ENCODE peak calls at places on chromosomes 11 and 22, in seven cellular contexts. One of them, this sample, is unnamed.

GRCh38 chr22:29944339-29944738 is 61.4 kb downstream of the MTMR3 start:
- DNase-seq in OCI-LY7: no peak
- DNase-seq in cardiac muscle cell: no peak
- DNase-seq in GM06990: no peak
- DNase-seq in CD8-positive, alpha-beta T cell: no peak
- DNase-seq in right lobe of liver: no peak
- DNase-seq in AG04450: no peak
- DNase-seq in this sample: no peak

GRCh38 chr11:120330045-120330444 is 4.9 kb downstream of the TLCD5 start:
- DNase-seq in OCI-LY7: no peak
- DNase-seq in cardiac muscle cell: no peak
- DNase-seq in GM06990: no peak
- DNase-seq in CD8-positive, alpha-beta T cell: no peak
- DNase-seq in right lobe of liver: no peak
- DNase-seq in AG04450: no peak
- DNase-seq in this sample: no peak

GRCh38 chr22:24805790-24806662 is at the start of gene SGSM1:
- DNase-seq in OCI-LY7: no peak
- DNase-seq in cardiac muscle cell: peak; percentile 68
- DNase-seq in GM06990: peak; percentile 78
- DNase-seq in CD8-positive, alpha-beta T cell: peak; percentile 84
- DNase-seq in right lobe of liver: peak; percentile 84
- DNase-seq in AG04450: no peak
- DNase-seq in this sample: peak; percentile 88

GRCh38 chr11:107929611-107930200 is 1.5 kb downstream of the RAB39A start:
- DNase-seq in OCI-LY7: no peak
- DNase-seq in cardiac muscle cell: no peak
- DNase-seq in GM06990: peak; percentile 38
- DNase-seq in CD8-positive, alpha-beta T cell: no peak
- DNase-seq in right lobe of liver: no peak
- DNase-seq in AG04450: no peak
- DNase-seq in this sample: no peak

GRCh38 chr22:47200273-47201051 is 438.0 kb downstream of the TBC1D22A start:
- DNase-seq in OCI-LY7: no peak
- DNase-seq in cardiac muscle cell: peak; percentile 19
- DNase-seq in GM06990: no peak
- DNase-seq in CD8-positive, alpha-beta T cell: peak; percentile 44
- DNase-seq in right lobe of liver: no peak
- DNase-seq in AG04450: no peak
- DNase-seq in this sample: no peak

GRCh38 chr11:111019449-111019848 is 226.1 kb upstream of the POU2AF2 start:
- DNase-seq in OCI-LY7: no peak
- DNase-seq in cardiac muscle cell: no peak
- DNase-seq in GM06990: no peak
- DNase-seq in CD8-positive, alpha-beta T cell: no peak
- DNase-seq in right lobe of liver: no peak
- DNase-seq in AG04450: no peak
- DNase-seq in this sample: no peak

GRCh38 chr22:38017272-38017920 is 33.0 kb upstream of the SOX10 start:
- DNase-seq in OCI-LY7: no peak
- DNase-seq in cardiac muscle cell: peak; percentile 78
- DNase-seq in GM06990: no peak
- DNase-seq in CD8-positive, alpha-beta T cell: no peak
- DNase-seq in right lobe of liver: peak; percentile 85
- DNase-seq in AG04450: no peak
- DNase-seq in this sample: no peak

GRCh38 chr22:24592846-24593809 is at the start of gene LRRC75B:
- DNase-seq in OCI-LY7: no peak
- DNase-seq in cardiac muscle cell: peak; percentile 95
- DNase-seq in GM06990: peak; percentile 75
- DNase-seq in CD8-positive, alpha-beta T cell: no peak
- DNase-seq in right lobe of liver: peak; percentile 98
- DNase-seq in AG04450: peak; percentile 53
- DNase-seq in this sample: peak; percentile 83

GRCh38 chr11:11976476-11977187 is 31.8 kb downstream of the DKK3 start:
- DNase-seq in OCI-LY7: no peak
- DNase-seq in cardiac muscle cell: no peak
- DNase-seq in GM06990: no peak
- DNase-seq in CD8-positive, alpha-beta T cell: no peak
- DNase-seq in right lobe of liver: peak; percentile 94
- DNase-seq in AG04450: no peak
- DNase-seq in this sample: no peak

GRCh38 chr11:43327987-43328386 is 16.2 kb downstream of the API5 start:
- DNase-seq in OCI-LY7: no peak
- DNase-seq in cardiac muscle cell: peak; percentile 89
- DNase-seq in GM06990: no peak
- DNase-seq in CD8-positive, alpha-beta T cell: no peak
- DNase-seq in right lobe of liver: no peak
- DNase-seq in AG04450: peak; percentile 89
- DNase-seq in this sample: no peak

GRCh38 chr22:31870890-31871289 is 73.4 kb upstream of the YWHAH start:
- DNase-seq in OCI-LY7: no peak
- DNase-seq in cardiac muscle cell: peak; percentile 41
- DNase-seq in GM06990: no peak
- DNase-seq in CD8-positive, alpha-beta T cell: no peak
- DNase-seq in right lobe of liver: no peak
- DNase-seq in AG04450: no peak
- DNase-seq in this sample: no peak

GRCh38 chr11:131766637-131767036 is 396.2 kb downstream of the NTM start:
- DNase-seq in OCI-LY7: no peak
- DNase-seq in cardiac muscle cell: no peak
- DNase-seq in GM06990: no peak
- DNase-seq in CD8-positive, alpha-beta T cell: no peak
- DNase-seq in right lobe of liver: no peak
- DNase-seq in AG04450: no peak
- DNase-seq in this sample: no peak

GRCh38 chr11:34242037-34242625 is 115.7 kb downstream of the ABTB2 start:
- DNase-seq in OCI-LY7: no peak
- DNase-seq in cardiac muscle cell: no peak
- DNase-seq in GM06990: peak; percentile 56
- DNase-seq in CD8-positive, alpha-beta T cell: no peak
- DNase-seq in right lobe of liver: no peak
- DNase-seq in AG04450: no peak
- DNase-seq in this sample: no peak

GRCh38 chr11:76150141-76150540 is 56.2 kb downstream of the WNT11 start:
- DNase-seq in OCI-LY7: no peak
- DNase-seq in cardiac muscle cell: no peak
- DNase-seq in GM06990: no peak
- DNase-seq in CD8-positive, alpha-beta T cell: no peak
- DNase-seq in right lobe of liver: no peak
- DNase-seq in AG04450: no peak
- DNase-seq in this sample: no peak

DNA sequence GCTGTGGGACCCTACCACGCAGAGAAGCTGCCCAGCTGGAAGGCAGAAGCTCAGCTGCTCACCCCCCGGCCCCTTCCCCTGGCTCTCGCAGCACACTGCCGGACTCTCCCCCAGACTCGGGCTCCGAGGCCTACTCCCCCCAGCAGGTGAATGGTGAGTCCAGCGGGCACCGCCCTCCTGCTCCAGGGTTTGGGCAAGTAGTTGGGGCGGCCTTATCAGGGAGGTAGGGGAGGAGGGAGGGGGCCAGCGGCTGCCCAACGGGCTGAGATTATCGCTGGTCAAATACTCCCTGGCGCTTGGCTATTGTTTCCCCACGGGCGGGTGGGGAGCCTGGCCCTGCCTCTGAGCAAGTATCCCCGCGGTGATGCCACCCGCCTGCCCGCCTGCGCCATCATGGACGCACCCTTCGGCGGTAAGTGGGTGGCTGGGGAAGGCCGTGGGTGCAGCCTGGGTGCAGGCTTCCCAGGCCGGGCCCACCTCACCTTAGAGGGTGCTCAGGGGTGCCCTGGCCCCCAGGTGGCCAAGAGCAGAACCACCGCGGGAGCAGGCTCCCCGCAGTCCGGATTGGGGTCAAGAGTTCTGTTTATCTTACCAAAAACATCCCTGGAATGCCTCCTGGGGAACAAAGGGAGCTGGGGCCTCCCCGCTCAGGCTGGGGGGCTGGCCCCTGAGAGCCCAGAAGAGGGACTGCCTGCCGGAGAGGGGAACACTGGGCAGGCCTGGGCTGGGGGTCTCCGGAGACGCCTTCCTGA is 16.9 kb downstream of the MYRF start:
- DNase-seq in OCI-LY7: no peak
- DNase-seq in cardiac muscle cell: peak; percentile 76
- DNase-seq in GM06990: no peak
- DNase-seq in CD8-positive, alpha-beta T cell: no peak
- DNase-seq in right lobe of liver: no peak
- DNase-seq in AG04450: peak; percentile 16
- DNase-seq in this sample: no peak
- TF ChIP-seq CTCF in OCI-LY7: no peak
- TF ChIP-seq CTCF in cardiac muscle cell: peak; percentile 56
- TF ChIP-seq CTCF in GM06990: peak; percentile 6
- TF ChIP-seq CTCF in CD8-positive, alpha-beta T cell: no peak
- TF ChIP-seq CTCF in right lobe of liver: no peak
- TF ChIP-seq CTCF in AG04450: peak; percentile 61
- TF ChIP-seq CTCF in this sample: peak; percentile 37

GRCh38 chr11:73759520-73760065 is 1.3 kb downstream of the RAB6A start:
- DNase-seq in OCI-LY7: peak; percentile 23
- DNase-seq in cardiac muscle cell: peak; percentile 30
- DNase-seq in GM06990: no peak
- DNase-seq in CD8-positive, alpha-beta T cell: no peak
- DNase-seq in right lobe of liver: no peak
- DNase-seq in AG04450: no peak
- DNase-seq in this sample: no peak
- TF ChIP-seq CTCF in OCI-LY7: peak; percentile 12
- TF ChIP-seq CTCF in cardiac muscle cell: peak; percentile 12
- TF ChIP-seq CTCF in GM06990: no peak
- TF ChIP-seq CTCF in CD8-positive, alpha-beta T cell: no peak
- TF ChIP-seq CTCF in right lobe of liver: no peak
- TF ChIP-seq CTCF in AG04450: peak; percentile 38
- TF ChIP-seq CTCF in this sample: no peak

GRCh38 chr11:13249992-13250391 is 27.6 kb upstream of the BMAL1 start:
- DNase-seq in OCI-LY7: no peak
- DNase-seq in cardiac muscle cell: peak; percentile 14
- DNase-seq in GM06990: no peak
- DNase-seq in CD8-positive, alpha-beta T cell: no peak
- DNase-seq in right lobe of liver: no peak
- DNase-seq in AG04450: no peak
- DNase-seq in this sample: no peak
- TF ChIP-seq CTCF in OCI-LY7: peak; percentile 27
- TF ChIP-seq CTCF in cardiac muscle cell: peak; percentile 20
- TF ChIP-seq CTCF in GM06990: no peak
- TF ChIP-seq CTCF in CD8-positive, alpha-beta T cell: no peak
- TF ChIP-seq CTCF in right lobe of liver: no peak
- TF ChIP-seq CTCF in AG04450: peak; percentile 28
- TF ChIP-seq CTCF in this sample: no peak

DNA sequence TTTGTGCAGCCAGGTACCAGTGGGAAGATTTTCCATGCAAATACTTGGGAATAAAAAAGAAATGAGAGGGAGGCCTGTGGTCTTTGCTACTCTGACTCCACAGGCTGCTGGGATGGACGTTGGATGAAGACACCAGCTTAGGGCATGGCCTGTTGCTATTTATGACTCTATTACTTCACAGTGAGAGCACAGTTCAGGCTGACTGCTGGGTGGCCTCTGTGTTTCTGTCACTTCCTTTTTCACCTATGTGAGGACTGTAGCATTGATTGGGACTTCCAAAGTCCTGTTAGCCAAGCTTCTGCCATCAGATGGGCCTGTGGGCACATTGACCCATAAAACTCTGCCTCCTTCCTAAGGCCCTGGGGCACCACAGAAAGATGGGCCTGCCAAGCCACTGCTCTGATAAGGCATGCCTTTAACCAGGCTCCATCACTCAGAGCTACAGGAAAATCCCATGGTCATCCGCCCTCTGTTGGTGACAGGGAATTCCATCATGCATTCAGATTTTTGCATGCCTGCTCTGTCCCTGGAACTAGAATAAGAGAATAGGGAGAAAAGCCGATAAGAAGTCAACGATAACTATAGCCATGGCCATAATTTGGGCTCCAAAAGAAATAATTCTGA is 64.6 kb downstream of the KCNJ1 start:
- DNase-seq in OCI-LY7: peak; percentile 5
- DNase-seq in cardiac muscle cell: peak; percentile 58
- DNase-seq in GM06990: no peak
- DNase-seq in CD8-positive, alpha-beta T cell: no peak
- DNase-seq in right lobe of liver: no peak
- DNase-seq in AG04450: no peak
- DNase-seq in this sample: peak; percentile 43
- TF ChIP-seq CTCF in OCI-LY7: peak; percentile 56
- TF ChIP-seq CTCF in cardiac muscle cell: peak; percentile 59
- TF ChIP-seq CTCF in GM06990: peak; percentile 28
- TF ChIP-seq CTCF in CD8-positive, alpha-beta T cell: no peak
- TF ChIP-seq CTCF in right lobe of liver: peak; percentile 26
- TF ChIP-seq CTCF in AG04450: peak; percentile 48
- TF ChIP-seq CTCF in this sample: peak; percentile 38

GRCh38 chr11:2886191-2886894 is 768 bp upstream of the CDKN1C start:
- DNase-seq in OCI-LY7: peak; percentile 30
- DNase-seq in cardiac muscle cell: peak; percentile 57
- DNase-seq in GM06990: no peak
- DNase-seq in CD8-positive, alpha-beta T cell: no peak
- DNase-seq in right lobe of liver: no peak
- DNase-seq in AG04450: no peak
- DNase-seq in this sample: peak; percentile 67
- TF ChIP-seq CTCF in OCI-LY7: no peak
- TF ChIP-seq CTCF in cardiac muscle cell: peak; percentile 24
- TF ChIP-seq CTCF in GM06990: no peak
- TF ChIP-seq CTCF in CD8-positive, alpha-beta T cell: no peak
- TF ChIP-seq CTCF in right lobe of liver: no peak
- TF ChIP-seq CTCF in AG04450: peak; percentile 7
- TF ChIP-seq CTCF in this sample: no peak

GRCh38 chr22:44729391-44730012 is 22.9 kb upstream of the ARHGAP8 start:
- DNase-seq in OCI-LY7: no peak
- DNase-seq in cardiac muscle cell: peak; percentile 86
- DNase-seq in GM06990: no peak
- DNase-seq in CD8-positive, alpha-beta T cell: no peak
- DNase-seq in right lobe of liver: peak; percentile 57
- DNase-seq in AG04450: no peak
- DNase-seq in this sample: no peak
- TF ChIP-seq CTCF in OCI-LY7: no peak
- TF ChIP-seq CTCF in cardiac muscle cell: peak; percentile 45
- TF ChIP-seq CTCF in GM06990: peak; percentile 10
- TF ChIP-seq CTCF in CD8-positive, alpha-beta T cell: no peak
- TF ChIP-seq CTCF in right lobe of liver: no peak
- TF ChIP-seq CTCF in AG04450: peak; percentile 57
- TF ChIP-seq CTCF in this sample: no peak

GRCh38 chr11:47148903-47149535 is 27.7 kb downstream of the ARFGAP2 start:
- DNase-seq in OCI-LY7: no peak
- DNase-seq in cardiac muscle cell: peak; percentile 21
- DNase-seq in GM06990: no peak
- DNase-seq in CD8-positive, alpha-beta T cell: no peak
- DNase-seq in right lobe of liver: no peak
- DNase-seq in AG04450: no peak
- DNase-seq in this sample: no peak
- TF ChIP-seq CTCF in OCI-LY7: no peak
- TF ChIP-seq CTCF in cardiac muscle cell: no peak
- TF ChIP-seq CTCF in GM06990: no peak
- TF ChIP-seq CTCF in CD8-positive, alpha-beta T cell: no peak
- TF ChIP-seq CTCF in right lobe of liver: no peak
- TF ChIP-seq CTCF in AG04450: no peak
- TF ChIP-seq CTCF in this sample: no peak

This sample was measured in endothelial cell.